ENCODE peak calls at places on chromosomes 3 and 15, in five cellular contexts. R is ureter; J is activated CD4-positive, alpha-beta T cell treated with anti-CD3 and anti-CD28 coated beads, Interleukin-2, amount 10 ng/mL, durations not matched to agents 7 days and 5 days; O is cardiac muscle cell; H is activated CD4-positive, CD25-positive, alpha-beta regulatory T cell. T is an unnamed sample.

GRCh38 chr15:101773496-101774100 is 29.7 kb upstream of the OR4F6 start:
- DNase-seq in R (no peak), O (no peak), J (peak), H (no peak), T (no peak)

GRCh38 chr15:90460142-90460824 is 69.4 kb upstream of the CRTC3 start:
- DNase-seq in O (peak), H (no peak), R (no peak), J (no peak), T (no peak)

GRCh38 chr15:47184405-47185221 is 532.7 kb upstream of the SEMA6D start:
- DNase-seq in O (peak), R (no peak), H (no peak), J (no peak), T (peak)

GRCh38 chr3:169218314-169218983 is 445.1 kb downstream of the MECOM start:
- DNase-seq in J (no peak), O (peak), H (no peak), R (peak), T (peak)

GRCh38 chr15:35209838-35210237 is 124.7 kb upstream of the NANOGP8 start:
- DNase-seq in R (no peak), H (no peak), O (peak), J (no peak), T (no peak)

GRCh38 chr15:80996247-80996646 is 4.5 kb upstream of the TLNRD1 start:
- DNase-seq in O (peak), J (peak), H (no peak), R (no peak), T (no peak)

GRCh38 chr3:45647148-45647619 is 42.0 kb upstream of the SACM1L start:
- DNase-seq in O (peak), J (no peak), H (no peak), R (no peak), T (no peak)

GRCh38 chr3:25038907-25039306 is 389.2 kb upstream of the RARB start:
- DNase-seq in H (no peak), R (no peak), J (no peak), O (no peak), T (no peak)

GRCh38 chr15:97998307-97999071 is 38.0 kb downstream of the ARRDC4 start:
- DNase-seq in R (no peak), H (no peak), J (no peak), O (no peak), T (no peak)

GRCh38 chr3:6416049-6416661 is 444.8 kb upstream of the GRM7 start:
- DNase-seq in R (no peak), O (no peak), J (no peak), H (no peak), T (no peak)

GRCh38 chr3:10469406-10470119 is 35.8 kb downstream of the ATP2B2 start:
- DNase-seq in H (no peak), O (no peak), R (no peak), J (no peak), T (no peak)

GRCh38 chr3:192571197-192571791 is 156.0 kb downstream of the FGF12 start:
- DNase-seq in J (no peak), R (peak), O (peak), H (no peak), T (peak)

GRCh38 chr3:17951241-17951640 is 208.8 kb upstream of the TBC1D5 start:
- DNase-seq in R (no peak), O (no peak), J (no peak), H (no peak), T (no peak)

GRCh38 chr15:69082041-69082502 is 67.6 kb downstream of the NOX5 start:
- DNase-seq in H (no peak), O (peak), J (no peak), R (no peak), T (no peak)

GRCh38 chr3:10352146-10352911 is 31.4 kb upstream of the SEC13 start:
- DNase-seq in H (no peak), O (peak), J (no peak), R (no peak), T (no peak)

GRCh38 chr3:129673012-129673411 is 66.5 kb upstream of the PLXND1 start:
- DNase-seq in J (no peak), H (no peak), O (peak), R (no peak), T (no peak)

GRCh38 chr15:29859981-29860745 is 37.9 kb upstream of the TJP1 start:
- DNase-seq in J (no peak), O (peak), H (no peak), R (no peak), T (no peak)

GRCh38 chr3:53844262-53845102 is 1.7 kb downstream of the CHDH start:
- DNase-seq in R (no peak), H (no peak), J (no peak), O (no peak), T (no peak)

GRCh38 chr15:74283366-74283765 is 47.2 kb downstream of the CCDC33 start:
- DNase-seq in J (no peak), R (no peak), O (no peak), H (no peak), T (peak)

GRCh38 chr3:85535517-85535916 is 576.7 kb downstream of the CADM2 start:
- DNase-seq in R (no peak), J (no peak), H (no peak), O (no peak), T (no peak)

GRCh38 chr3:161354554-161354953 is 16.8 kb downstream of the SPTSSB start:
- DNase-seq in O (no peak), H (no peak), R (no peak), J (no peak), T (no peak)